ENCODE peak calls at places on chromosome 7, in nine cellular contexts. G is GM13976, T is B cell, B is cardiac fibroblast, V is retina, N is neural progenitor cell, M is LoVo, U is Kasumi-1, Y is astrocyte of the spinal cord. X is an unnamed sample.

GRCh38 chr7:84674236-84674913 is 479.8 kb upstream of the SEMA3A start:
- DNase-seq in U (no peak), Y (no peak), V (no peak), B (peak; percentile 25), N (no peak), G (no peak), M (peak; percentile 25), T (no peak), X (no peak)

GRCh38 chr7:22751341-22751740 is 24.3 kb downstream of the IL6 start:
- DNase-seq in G (no peak), U (no peak), T (no peak), Y (no peak), B (no peak), M (no peak), V (no peak), N (no peak), X (no peak)

GRCh38 chr7:143395187-143396149 is 13.2 kb downstream of the EPHA1 start:
- DNase-seq in G (no peak), T (no peak), B (no peak), Y (no peak), U (peak; percentile 91), V (no peak), N (no peak), M (no peak), X (no peak)

GRCh38 chr7:135147899-135148721 is at the start of gene TMEM140:
- DNase-seq in M (peak; percentile 81), V (no peak), B (peak; percentile 71), G (peak; percentile 22), U (peak; percentile 41), T (peak; percentile 74), N (no peak), Y (peak; percentile 54), X (peak; percentile 59)

GRCh38 chr7:913736-914520 is 37.6 kb downstream of the GET4 start:
- DNase-seq in V (no peak), G (no peak), N (no peak), M (peak; percentile 52), U (no peak), Y (no peak), T (no peak), B (no peak), X (no peak)

GRCh38 chr7:139984642-139985539 is 77.9 kb downstream of the PARP12 start:
- DNase-seq in N (no peak), T (no peak), B (no peak), V (no peak), Y (no peak), U (no peak), G (no peak), M (no peak), X (no peak)

GRCh38 chr7:123535517-123535916 is 1.1 kb upstream of the IQUB start:
- DNase-seq in V (peak; percentile 9), G (no peak), Y (no peak), T (no peak), B (no peak), N (no peak), M (no peak), U (no peak), X (no peak)

GRCh38 chr7:118473271-118473670 is 248.8 kb downstream of the ANKRD7 start:
- DNase-seq in Y (no peak), B (no peak), U (no peak), T (no peak), G (no peak), N (no peak), V (no peak), M (no peak), X (no peak)

GRCh38 chr7:136086712-136087111 is 109.6 kb upstream of the MTPN start:
- DNase-seq in U (no peak), B (peak; percentile 94), V (no peak), G (no peak), Y (peak; percentile 93), T (peak; percentile 46), N (peak; percentile 71), M (peak; percentile 71), X (peak; percentile 15)

GRCh38 chr7:131365876-131366275 is 38.2 kb downstream of the MKLN1 start:
- DNase-seq in Y (peak; percentile 26), N (no peak), M (no peak), B (peak; percentile 74), T (no peak), V (no peak), U (no peak), G (no peak), X (no peak)

GRCh38 chr7:55536619-55537457 is 35.5 kb downstream of the VOPP1 start:
- DNase-seq in M (no peak), N (peak; percentile 45), G (no peak), Y (no peak), V (no peak), U (no peak), T (peak; percentile 43), B (no peak), X (no peak)

GRCh38 chr7:155429651-155430050 is 28.3 kb upstream of the EN2 start:
- DNase-seq in T (no peak), B (no peak), G (no peak), M (no peak), Y (no peak), V (peak; percentile 3), N (no peak), U (no peak), X (no peak)

GRCh38 chr7:159091480-159092475 is 52.9 kb downstream of the VIPR2 start:
- DNase-seq in U (no peak), V (no peak), N (no peak), B (no peak), Y (no peak), T (no peak), G (no peak), M (no peak), X (no peak)

GRCh38 chr7:158011941-158012340 is 575.7 kb downstream of the PTPRN2 start:
- DNase-seq in M (no peak), B (no peak), G (no peak), V (no peak), T (no peak), Y (no peak), U (no peak), N (no peak), X (no peak)

GRCh38 chr7:85479918-85480658 is 293.2 kb upstream of the SEMA3D start:
- DNase-seq in Y (no peak), U (no peak), B (peak; percentile 67), G (no peak), N (no peak), V (no peak), T (no peak), M (no peak), X (no peak)

GRCh38 chr7:70131807-70132565 is 533.7 kb downstream of the AUTS2 start:
- DNase-seq in U (no peak), G (no peak), N (no peak), B (no peak), Y (no peak), M (peak; percentile 19), V (peak; percentile 77), T (no peak), X (no peak)

GRCh38 chr7:142553216-142553615 is 196.1 kb upstream of the PRSS1 start:
- DNase-seq in U (no peak), V (no peak), Y (no peak), B (no peak), N (no peak), T (no peak), G (no peak), M (no peak), X (no peak)

GRCh38 chr7:106075937-106076336 is 36.2 kb downstream of the SYPL1 start:
- DNase-seq in V (no peak), N (no peak), U (no peak), Y (no peak), B (no peak), G (no peak), T (peak; percentile 44), M (no peak), X (no peak)

GRCh38 chr7:49852619-49853462 is 79.4 kb downstream of the VWC2 start:
- DNase-seq in G (peak; percentile 70), N (peak; percentile 77), B (peak; percentile 53), U (peak; percentile 89), T (peak; percentile 2), V (peak; percentile 79), Y (peak; percentile 33), M (peak; percentile 63), X (peak; percentile 58)

GRCh38 chr7:98760201-98760651 is 109.6 kb downstream of the TMEM130 start:
- DNase-seq in Y (peak; percentile 45), V (no peak), N (no peak), T (no peak), U (no peak), G (no peak), B (peak; percentile 4), M (no peak), X (no peak)

GRCh38 chr7:144027974-144028373 is 20.8 kb upstream of the OR2A5 start:
- DNase-seq in G (no peak), U (no peak), T (no peak), M (no peak), N (no peak), B (peak; percentile 34), Y (no peak), V (no peak), X (no peak)